ENCODE peak calls at places on chromosomes 13 and 19, in five cellular contexts. J is astrocyte of the hippocampus; P is AG04449; U is activated CD4-positive, alpha-beta T cell treated with anti-CD3 and anti-CD28 coated beads, Interleukin-2, amount 50 U/mL, for 1 hour; H is stimulated activated CD8-positive, alpha-beta memory T cell treated with anti-CD3 and anti-CD28 coated beads, Interleukin-2, amount 100 ng/mL, for 48 hours. K is an unnamed sample.

GRCh38 chr13:35768126-35768525 is 291.6 kb upstream of the MAB21L1 start:
- DNase-seq in J (no peak), H (no peak), P (no peak), U (no peak), K (no peak)

GRCh38 chr19:53594811-53595509 is 36.8 kb upstream of the DPRX start:
- DNase-seq in P (no peak), J (no peak), H (no peak), U (no peak), K (no peak)

GRCh38 chr13:110127986-110128511 is 178.9 kb downstream of the COL4A1 start:
- DNase-seq in J (peak), U (no peak), H (no peak), P (no peak), K (no peak)

GRCh38 chr13:43804461-43805070 is 17.8 kb upstream of the ENOX1 start:
- DNase-seq in J (peak), H (no peak), U (no peak), P (no peak), K (no peak)

GRCh38 chr13:97978661-97979450 is 25.4 kb downstream of the IPO5 start:
- DNase-seq in J (peak), H (no peak), P (no peak), U (no peak), K (no peak)

GRCh38 chr13:106507560-106508274 is 27.7 kb downstream of the EFNB2 start:
- DNase-seq in J (peak), U (no peak), H (no peak), P (peak), K (no peak)

GRCh38 chr19:45439569-45440258 is 16.0 kb upstream of the ERCC1 start:
- DNase-seq in U (peak), P (no peak), H (peak), J (peak), K (peak)

GRCh38 chr19:35555301-35556005 is 8.0 kb downstream of the ATP4A start:
- DNase-seq in P (no peak), J (peak), H (no peak), U (no peak), K (peak)

GRCh38 chr19:47112664-47113445 is 721 bp downstream of the ZC3H4 start:
- DNase-seq in P (peak), J (peak), U (peak), H (peak), K (peak)

GRCh38 chr19:17487240-17488121 is 17.2 kb downstream of the SLC27A1 start:
- DNase-seq in J (no peak), H (no peak), P (no peak), U (no peak), K (no peak)

GRCh38 chr13:99322297-99323103 is 15.3 kb upstream of the GPR183 start:
- DNase-seq in J (peak), P (peak), U (peak), H (no peak), K (no peak)

GRCh38 chr19:18433039-18433691 is 4.8 kb downstream of the ISYNA1 start:
- DNase-seq in P (no peak), H (no peak), U (peak), J (peak), K (peak)